ENCODE peak calls at places on chromosome 6, in ten cellular contexts. One of them, this sample, is unnamed.

GRCh38 chr6:18277181-18278006 is 13.1 kb upstream of the DEK start:
- DNase-seq in B cell: no peak
- DNase-seq in left cardiac atrium: no peak
- DNase-seq in lower lobe of right lung: no peak
- DNase-seq in activated naive CD8-positive, alpha-beta T cell treated with anti-CD3 and anti-CD28 coated beads for 36 hours: no peak
- DNase-seq in stimulated activated CD4-positive, alpha-beta T cell treated with anti-CD3 and anti-CD28 coated beads, Interleukin-2, amount 100 ng/mL, for 48 hours: no peak
- DNase-seq in SK-N-MC: no peak
- DNase-seq in activated naive CD4-positive, alpha-beta T cell treated with Interleukin-2 at 50 U/mL for 16 hours: no peak
- DNase-seq in ecto neural progenitor cell: peak; percentile 70
- DNase-seq in aorta: no peak
- DNase-seq in this sample: peak; percentile 30

GRCh38 chr6:40990301-40990700 is 48.7 kb downstream of the UNC5CL start:
- DNase-seq in aorta: no peak
- DNase-seq in B cell: no peak
- DNase-seq in left cardiac atrium: no peak
- DNase-seq in lower lobe of right lung: no peak
- DNase-seq in activated naive CD4-positive, alpha-beta T cell treated with Interleukin-2 at 50 U/mL for 16 hours: no peak
- DNase-seq in ecto neural progenitor cell: no peak
- DNase-seq in stimulated activated CD4-positive, alpha-beta T cell treated with anti-CD3 and anti-CD28 coated beads, Interleukin-2, amount 100 ng/mL, for 48 hours: no peak
- DNase-seq in activated naive CD8-positive, alpha-beta T cell treated with anti-CD3 and anti-CD28 coated beads for 36 hours: no peak
- DNase-seq in SK-N-MC: no peak
- DNase-seq in this sample: no peak

GRCh38 chr6:167747152-167747427 is 79.6 kb upstream of the AFDN start:
- DNase-seq in SK-N-MC: no peak
- DNase-seq in lower lobe of right lung: no peak
- DNase-seq in ecto neural progenitor cell: no peak
- DNase-seq in activated naive CD4-positive, alpha-beta T cell treated with Interleukin-2 at 50 U/mL for 16 hours: no peak
- DNase-seq in aorta: no peak
- DNase-seq in stimulated activated CD4-positive, alpha-beta T cell treated with anti-CD3 and anti-CD28 coated beads, Interleukin-2, amount 100 ng/mL, for 48 hours: no peak
- DNase-seq in left cardiac atrium: no peak
- DNase-seq in activated naive CD8-positive, alpha-beta T cell treated with anti-CD3 and anti-CD28 coated beads for 36 hours: no peak
- DNase-seq in B cell: no peak
- DNase-seq in this sample: no peak

GRCh38 chr6:106128981-106129761 is 43.0 kb downstream of the PRDM1 start:
- DNase-seq in activated naive CD8-positive, alpha-beta T cell treated with anti-CD3 and anti-CD28 coated beads for 36 hours: no peak
- DNase-seq in B cell: no peak
- DNase-seq in lower lobe of right lung: no peak
- DNase-seq in aorta: no peak
- DNase-seq in ecto neural progenitor cell: no peak
- DNase-seq in stimulated activated CD4-positive, alpha-beta T cell treated with anti-CD3 and anti-CD28 coated beads, Interleukin-2, amount 100 ng/mL, for 48 hours: no peak
- DNase-seq in left cardiac atrium: no peak
- DNase-seq in SK-N-MC: no peak
- DNase-seq in activated naive CD4-positive, alpha-beta T cell treated with Interleukin-2 at 50 U/mL for 16 hours: no peak
- DNase-seq in this sample: no peak

GRCh38 chr6:137494967-137495595 is 887 bp upstream of the OLIG3 start:
- DNase-seq in left cardiac atrium: no peak
- DNase-seq in SK-N-MC: no peak
- DNase-seq in lower lobe of right lung: no peak
- DNase-seq in activated naive CD4-positive, alpha-beta T cell treated with Interleukin-2 at 50 U/mL for 16 hours: no peak
- DNase-seq in activated naive CD8-positive, alpha-beta T cell treated with anti-CD3 and anti-CD28 coated beads for 36 hours: no peak
- DNase-seq in stimulated activated CD4-positive, alpha-beta T cell treated with anti-CD3 and anti-CD28 coated beads, Interleukin-2, amount 100 ng/mL, for 48 hours: no peak
- DNase-seq in B cell: no peak
- DNase-seq in aorta: no peak
- DNase-seq in ecto neural progenitor cell: peak; percentile 73
- DNase-seq in this sample: no peak

GRCh38 chr6:135021310-135022049 is 33.1 kb downstream of the HBS1L start:
- DNase-seq in ecto neural progenitor cell: no peak
- DNase-seq in activated naive CD4-positive, alpha-beta T cell treated with Interleukin-2 at 50 U/mL for 16 hours: no peak
- DNase-seq in left cardiac atrium: no peak
- DNase-seq in activated naive CD8-positive, alpha-beta T cell treated with anti-CD3 and anti-CD28 coated beads for 36 hours: no peak
- DNase-seq in SK-N-MC: no peak
- DNase-seq in B cell: no peak
- DNase-seq in stimulated activated CD4-positive, alpha-beta T cell treated with anti-CD3 and anti-CD28 coated beads, Interleukin-2, amount 100 ng/mL, for 48 hours: no peak
- DNase-seq in lower lobe of right lung: no peak
- DNase-seq in aorta: no peak
- DNase-seq in this sample: no peak

GRCh38 chr6:89145461-89145961 is 344 bp upstream of the PM20D2 start:
- DNase-seq in activated naive CD8-positive, alpha-beta T cell treated with anti-CD3 and anti-CD28 coated beads for 36 hours: no peak
- DNase-seq in left cardiac atrium: no peak
- DNase-seq in ecto neural progenitor cell: no peak
- DNase-seq in B cell: peak; percentile 51
- DNase-seq in SK-N-MC: no peak
- DNase-seq in stimulated activated CD4-positive, alpha-beta T cell treated with anti-CD3 and anti-CD28 coated beads, Interleukin-2, amount 100 ng/mL, for 48 hours: no peak
- DNase-seq in aorta: no peak
- DNase-seq in activated naive CD4-positive, alpha-beta T cell treated with Interleukin-2 at 50 U/mL for 16 hours: peak; percentile 31
- DNase-seq in lower lobe of right lung: no peak
- DNase-seq in this sample: no peak

GRCh38 chr6:81894788-81895221 is 142.3 kb upstream of the TENT5A start:
- DNase-seq in ecto neural progenitor cell: peak; percentile 49
- DNase-seq in B cell: no peak
- DNase-seq in activated naive CD4-positive, alpha-beta T cell treated with Interleukin-2 at 50 U/mL for 16 hours: no peak
- DNase-seq in lower lobe of right lung: no peak
- DNase-seq in aorta: no peak
- DNase-seq in left cardiac atrium: peak; percentile 63
- DNase-seq in stimulated activated CD4-positive, alpha-beta T cell treated with anti-CD3 and anti-CD28 coated beads, Interleukin-2, amount 100 ng/mL, for 48 hours: no peak
- DNase-seq in SK-N-MC: no peak
- DNase-seq in activated naive CD8-positive, alpha-beta T cell treated with anti-CD3 and anti-CD28 coated beads for 36 hours: no peak
- DNase-seq in this sample: no peak

GRCh38 chr6:170096191-170096802 is 194.6 kb downstream of the DLL1 start:
- DNase-seq in ecto neural progenitor cell: peak; percentile 55
- DNase-seq in SK-N-MC: no peak
- DNase-seq in stimulated activated CD4-positive, alpha-beta T cell treated with anti-CD3 and anti-CD28 coated beads, Interleukin-2, amount 100 ng/mL, for 48 hours: no peak
- DNase-seq in lower lobe of right lung: no peak
- DNase-seq in activated naive CD4-positive, alpha-beta T cell treated with Interleukin-2 at 50 U/mL for 16 hours: no peak
- DNase-seq in B cell: no peak
- DNase-seq in activated naive CD8-positive, alpha-beta T cell treated with anti-CD3 and anti-CD28 coated beads for 36 hours: no peak
- DNase-seq in aorta: peak; percentile 42
- DNase-seq in left cardiac atrium: no peak
- DNase-seq in this sample: peak; percentile 26

GRCh38 chr6:145087034-145087433 is 648.3 kb downstream of the EPM2A start:
- DNase-seq in lower lobe of right lung: no peak
- DNase-seq in B cell: no peak
- DNase-seq in aorta: no peak
- DNase-seq in left cardiac atrium: no peak
- DNase-seq in activated naive CD4-positive, alpha-beta T cell treated with Interleukin-2 at 50 U/mL for 16 hours: no peak
- DNase-seq in stimulated activated CD4-positive, alpha-beta T cell treated with anti-CD3 and anti-CD28 coated beads, Interleukin-2, amount 100 ng/mL, for 48 hours: no peak
- DNase-seq in SK-N-MC: no peak
- DNase-seq in activated naive CD8-positive, alpha-beta T cell treated with anti-CD3 and anti-CD28 coated beads for 36 hours: no peak
- DNase-seq in ecto neural progenitor cell: no peak
- DNase-seq in this sample: no peak

GRCh38 chr6:57024321-57024720 is 22.2 kb upstream of the KIAA1586 start:
- DNase-seq in SK-N-MC: no peak
- DNase-seq in left cardiac atrium: no peak
- DNase-seq in ecto neural progenitor cell: no peak
- DNase-seq in stimulated activated CD4-positive, alpha-beta T cell treated with anti-CD3 and anti-CD28 coated beads, Interleukin-2, amount 100 ng/mL, for 48 hours: no peak
- DNase-seq in activated naive CD4-positive, alpha-beta T cell treated with Interleukin-2 at 50 U/mL for 16 hours: no peak
- DNase-seq in aorta: no peak
- DNase-seq in activated naive CD8-positive, alpha-beta T cell treated with anti-CD3 and anti-CD28 coated beads for 36 hours: no peak
- DNase-seq in B cell: no peak
- DNase-seq in lower lobe of right lung: no peak
- DNase-seq in this sample: no peak

GRCh38 chr6:156890627-156891300 is 113.6 kb downstream of the ARID1B start:
- DNase-seq in activated naive CD8-positive, alpha-beta T cell treated with anti-CD3 and anti-CD28 coated beads for 36 hours: no peak
- DNase-seq in ecto neural progenitor cell: no peak
- DNase-seq in B cell: no peak
- DNase-seq in activated naive CD4-positive, alpha-beta T cell treated with Interleukin-2 at 50 U/mL for 16 hours: no peak
- DNase-seq in lower lobe of right lung: no peak
- DNase-seq in stimulated activated CD4-positive, alpha-beta T cell treated with anti-CD3 and anti-CD28 coated beads, Interleukin-2, amount 100 ng/mL, for 48 hours: no peak
- DNase-seq in left cardiac atrium: no peak
- DNase-seq in SK-N-MC: no peak
- DNase-seq in aorta: no peak
- DNase-seq in this sample: no peak

GRCh38 chr6:6821639-6822261 is 233.2 kb downstream of the LY86 start:
- DNase-seq in stimulated activated CD4-positive, alpha-beta T cell treated with anti-CD3 and anti-CD28 coated beads, Interleukin-2, amount 100 ng/mL, for 48 hours: no peak
- DNase-seq in SK-N-MC: no peak
- DNase-seq in left cardiac atrium: no peak
- DNase-seq in activated naive CD4-positive, alpha-beta T cell treated with Interleukin-2 at 50 U/mL for 16 hours: no peak
- DNase-seq in aorta: no peak
- DNase-seq in ecto neural progenitor cell: no peak
- DNase-seq in B cell: no peak
- DNase-seq in lower lobe of right lung: no peak
- DNase-seq in activated naive CD8-positive, alpha-beta T cell treated with anti-CD3 and anti-CD28 coated beads for 36 hours: no peak
- DNase-seq in this sample: no peak

GRCh38 chr6:41163419-41163717 is 452 bp upstream of the TREM2 start:
- DNase-seq in left cardiac atrium: no peak
- DNase-seq in activated naive CD8-positive, alpha-beta T cell treated with anti-CD3 and anti-CD28 coated beads for 36 hours: no peak
- DNase-seq in stimulated activated CD4-positive, alpha-beta T cell treated with anti-CD3 and anti-CD28 coated beads, Interleukin-2, amount 100 ng/mL, for 48 hours: no peak
- DNase-seq in lower lobe of right lung: no peak
- DNase-seq in aorta: no peak
- DNase-seq in B cell: no peak
- DNase-seq in ecto neural progenitor cell: no peak
- DNase-seq in activated naive CD4-positive, alpha-beta T cell treated with Interleukin-2 at 50 U/mL for 16 hours: no peak
- DNase-seq in SK-N-MC: no peak
- DNase-seq in this sample: no peak

GRCh38 chr6:6927437-6928361 is 180.1 kb upstream of the RREB1 start:
- DNase-seq in ecto neural progenitor cell: peak; percentile 82
- DNase-seq in activated naive CD8-positive, alpha-beta T cell treated with anti-CD3 and anti-CD28 coated beads for 36 hours: no peak
- DNase-seq in activated naive CD4-positive, alpha-beta T cell treated with Interleukin-2 at 50 U/mL for 16 hours: no peak
- DNase-seq in left cardiac atrium: peak; percentile 41
- DNase-seq in SK-N-MC: no peak
- DNase-seq in aorta: peak; percentile 60
- DNase-seq in B cell: no peak
- DNase-seq in stimulated activated CD4-positive, alpha-beta T cell treated with anti-CD3 and anti-CD28 coated beads, Interleukin-2, amount 100 ng/mL, for 48 hours: no peak
- DNase-seq in lower lobe of right lung: peak; percentile 79
- DNase-seq in this sample: peak; percentile 65

GRCh38 chr6:98747246-98747645 is 87.1 kb upstream of the POU3F2 start:
- DNase-seq in ecto neural progenitor cell: no peak
- DNase-seq in aorta: no peak
- DNase-seq in stimulated activated CD4-positive, alpha-beta T cell treated with anti-CD3 and anti-CD28 coated beads, Interleukin-2, amount 100 ng/mL, for 48 hours: no peak
- DNase-seq in left cardiac atrium: no peak
- DNase-seq in B cell: no peak
- DNase-seq in activated naive CD4-positive, alpha-beta T cell treated with Interleukin-2 at 50 U/mL for 16 hours: no peak
- DNase-seq in activated naive CD8-positive, alpha-beta T cell treated with anti-CD3 and anti-CD28 coated beads for 36 hours: no peak
- DNase-seq in lower lobe of right lung: no peak
- DNase-seq in SK-N-MC: no peak
- DNase-seq in this sample: no peak

GRCh38 chr6:43724914-43725642 is 37.5 kb upstream of the MRPS18A start:
- DNase-seq in activated naive CD8-positive, alpha-beta T cell treated with anti-CD3 and anti-CD28 coated beads for 36 hours: peak; percentile 86
- DNase-seq in left cardiac atrium: peak; percentile 81
- DNase-seq in B cell: peak; percentile 75
- DNase-seq in ecto neural progenitor cell: no peak
- DNase-seq in lower lobe of right lung: peak; percentile 96
- DNase-seq in activated naive CD4-positive, alpha-beta T cell treated with Interleukin-2 at 50 U/mL for 16 hours: peak; percentile 86
- DNase-seq in stimulated activated CD4-positive, alpha-beta T cell treated with anti-CD3 and anti-CD28 coated beads, Interleukin-2, amount 100 ng/mL, for 48 hours: peak; percentile 70
- DNase-seq in aorta: peak; percentile 89
- DNase-seq in SK-N-MC: peak; percentile 93
- DNase-seq in this sample: peak; percentile 82

GRCh38 chr6:126181173-126181741 is 158.7 kb upstream of the CENPW start:
- DNase-seq in lower lobe of right lung: no peak
- DNase-seq in ecto neural progenitor cell: no peak
- DNase-seq in stimulated activated CD4-positive, alpha-beta T cell treated with anti-CD3 and anti-CD28 coated beads, Interleukin-2, amount 100 ng/mL, for 48 hours: no peak
- DNase-seq in left cardiac atrium: no peak
- DNase-seq in aorta: no peak
- DNase-seq in B cell: no peak
- DNase-seq in activated naive CD4-positive, alpha-beta T cell treated with Interleukin-2 at 50 U/mL for 16 hours: no peak
- DNase-seq in activated naive CD8-positive, alpha-beta T cell treated with anti-CD3 and anti-CD28 coated beads for 36 hours: no peak
- DNase-seq in SK-N-MC: no peak
- DNase-seq in this sample: no peak

GRCh38 chr6:157563611-157564284 is 182.8 kb downstream of the ZDHHC14 start:
- DNase-seq in SK-N-MC: no peak
- DNase-seq in stimulated activated CD4-positive, alpha-beta T cell treated with anti-CD3 and anti-CD28 coated beads, Interleukin-2, amount 100 ng/mL, for 48 hours: no peak
- DNase-seq in left cardiac atrium: no peak
- DNase-seq in ecto neural progenitor cell: no peak
- DNase-seq in activated naive CD8-positive, alpha-beta T cell treated with anti-CD3 and anti-CD28 coated beads for 36 hours: peak; percentile 44
- DNase-seq in lower lobe of right lung: no peak
- DNase-seq in B cell: no peak
- DNase-seq in activated naive CD4-positive, alpha-beta T cell treated with Interleukin-2 at 50 U/mL for 16 hours: no peak
- DNase-seq in aorta: no peak
- DNase-seq in this sample: no peak

GRCh38 chr6:73131706-73132105 is 93.6 kb downstream of the KHDC1L start:
- DNase-seq in stimulated activated CD4-positive, alpha-beta T cell treated with anti-CD3 and anti-CD28 coated beads, Interleukin-2, amount 100 ng/mL, for 48 hours: no peak
- DNase-seq in aorta: no peak
- DNase-seq in ecto neural progenitor cell: no peak
- DNase-seq in SK-N-MC: no peak
- DNase-seq in lower lobe of right lung: no peak
- DNase-seq in left cardiac atrium: no peak
- DNase-seq in B cell: no peak
- DNase-seq in activated naive CD8-positive, alpha-beta T cell treated with anti-CD3 and anti-CD28 coated beads for 36 hours: no peak
- DNase-seq in activated naive CD4-positive, alpha-beta T cell treated with Interleukin-2 at 50 U/mL for 16 hours: no peak
- DNase-seq in this sample: no peak